ENCODE peak calls at places on chromosomes 7 and 10, in six cellular contexts. G is stimulated activated CD4-positive, alpha-beta T cell treated with anti-CD3 and anti-CD28 coated beads, Interleukin-15, amount 100 ng/mL, for 1 hour; Q is iPS DF 6.9; K is SK-MEL-5; V is HCEC 1CT; C is midbrain. D is an unnamed sample.

GRCh38 chr10:35657621-35658020 is 15.5 kb upstream of the FZD8 start:
- DNase-seq in Q (no peak), K (no peak), G (no peak), C (no peak), V (no peak), D (no peak)

GRCh38 chr7:36115448-36116321 is 37.4 kb upstream of the EEPD1 start:
- DNase-seq in V (peak; percentile 98), K (no peak), C (no peak), G (no peak), Q (no peak), D (peak; percentile 73)

GRCh38 chr10:119209050-119209735 is 1.8 kb downstream of the GRK5 start:
- DNase-seq in C (peak; percentile 54), V (peak; percentile 50), Q (no peak), G (no peak), K (peak; percentile 60), D (peak; percentile 45)

GRCh38 chr10:6916601-6917000 is 336.5 kb upstream of the PRKCQ start:
- DNase-seq in Q (no peak), G (no peak), V (no peak), C (no peak), K (no peak), D (no peak)

GRCh38 chr10:1706256-1706655 is 31.1 kb downstream of the ADARB2 start:
- DNase-seq in K (no peak), G (no peak), C (no peak), Q (no peak), V (no peak), D (no peak)

GRCh38 chr10:49023071-49023470 is 83.4 kb upstream of the LRRC18 start:
- DNase-seq in K (no peak), G (no peak), V (no peak), Q (no peak), C (no peak), D (no peak)

GRCh38 chr7:134698481-134698880 is 51.8 kb downstream of the BPGM start:
- DNase-seq in V (no peak), Q (no peak), G (no peak), C (no peak), K (no peak), D (no peak)

GRCh38 chr10:122307669-122308486 is 36.8 kb downstream of the BTBD16 start:
- DNase-seq in Q (no peak), G (no peak), K (peak; percentile 14), C (no peak), V (peak; percentile 97), D (peak; percentile 41)

GRCh38 chr7:133830081-133830480 is 297.1 kb upstream of the LRGUK start:
- DNase-seq in C (no peak), V (no peak), Q (no peak), K (no peak), G (no peak), D (no peak)

GRCh38 chr7:30224511-30225031 is 59.8 kb upstream of the ZNRF2 start:
- DNase-seq in Q (no peak), C (no peak), K (peak; percentile 45), V (peak; percentile 79), G (no peak), D (peak; percentile 28)

GRCh38 chr10:129978980-129979379 is 14.9 kb upstream of the EBF3 start:
- DNase-seq in K (no peak), C (no peak), G (no peak), Q (no peak), V (no peak), D (no peak)

GRCh38 chr7:26365077-26365896 is 73.6 kb downstream of the SNX10 start:
- DNase-seq in Q (no peak), C (peak; percentile 85), K (peak; percentile 92), G (no peak), V (peak; percentile 65), D (peak; percentile 34)

D was measured in GM13977.